ENCODE peak calls at places on chromosomes 2 and 18, in ten cellular contexts. P is stimulated activated CD8-positive, alpha-beta memory T cell treated with anti-CD3 and anti-CD28 coated beads, Interleukin-7, amount 100 ng/mL, for 24 hours; H is myocyte; N is central memory CD8-positive, alpha-beta T cell; U is DND-41; R is DMS53; V is mucosa of descending colon; B is heart right ventricle; G is K562; K is foreskin keratinocyte. F is an unnamed sample.

GRCh38 chr2:200319587-200320337 is 13.3 kb downstream of the SPATS2L start:
- DNase-seq in P (no peak), H (no peak), N (no peak), U (no peak), R (peak), V (no peak), B (no peak), G (no peak), K (no peak), F (no peak)

GRCh38 chr2:229869226-229869625 is 52.6 kb downstream of the TRIP12 start:
- DNase-seq in P (no peak), H (peak), N (no peak), U (no peak), R (no peak), V (no peak), B (no peak), G (no peak), K (no peak), F (no peak)

GRCh38 chr2:25566694-25567093 is 106.7 kb downstream of the DTNB start:
- DNase-seq in P (no peak), H (no peak), N (no peak), U (no peak), R (no peak), V (no peak), B (no peak), G (no peak), K (no peak), F (no peak)

GRCh38 chr18:2913398-2914005 is 66.7 kb downstream of the EMILIN2 start:
- DNase-seq in P (no peak), H (no peak), N (no peak), U (no peak), R (no peak), V (no peak), B (no peak), G (no peak), K (no peak), F (no peak)

GRCh38 chr2:33552758-33553461 is 46.2 kb downstream of the FAM98A start:
- DNase-seq in P (no peak), H (peak), N (no peak), U (no peak), R (peak), V (no peak), B (no peak), G (no peak), K (no peak), F (no peak)

GRCh38 chr2:147989809-147990403 is 30.6 kb downstream of the ORC4 start:
- DNase-seq in P (no peak), H (peak), N (no peak), U (no peak), R (peak), V (no peak), B (no peak), G (peak), K (no peak), F (peak)

GRCh38 chr18:45774065-45774521 is 50.1 kb downstream of the SLC14A1 start:
- DNase-seq in P (no peak), H (peak), N (no peak), U (peak), R (peak), V (no peak), B (no peak), G (no peak), K (peak), F (no peak)

GRCh38 chr2:241769819-241770184 is 6.8 kb upstream of the GAL3ST2 start:
- DNase-seq in P (no peak), H (no peak), N (no peak), U (no peak), R (no peak), V (no peak), B (no peak), G (no peak), K (no peak), F (no peak)

GRCh38 chr2:101622210-101622609 is 75.3 kb upstream of the MAP4K4 start:
- DNase-seq in P (no peak), H (no peak), N (no peak), U (no peak), R (no peak), V (no peak), B (no peak), G (no peak), K (no peak), F (no peak)

GRCh38 chr2:36355157-36355889 is at the start of gene CRIM1:
- DNase-seq in P (no peak), H (peak), N (no peak), U (no peak), R (peak), V (peak), B (peak), G (no peak), K (no peak), F (peak)

GRCh38 chr18:9226463-9226862 is 89.9 kb downstream of the ANKRD12 start:
- DNase-seq in P (no peak), H (no peak), N (no peak), U (no peak), R (no peak), V (no peak), B (no peak), G (no peak), K (no peak), F (no peak)

GRCh38 chr2:34368304-34368703 is 769.2 kb upstream of the FAM98A start:
- DNase-seq in P (no peak), H (no peak), N (no peak), U (no peak), R (no peak), V (no peak), B (no peak), G (no peak), K (no peak), F (no peak)

GRCh38 chr18:31197676-31198075 is 35.0 kb upstream of the DSC1 start:
- DNase-seq in P (no peak), H (no peak), N (no peak), U (no peak), R (peak), V (no peak), B (no peak), G (no peak), K (peak), F (no peak)

GRCh38 chr18:62119884-62120283 is 67.0 kb downstream of the PIGN start:
- DNase-seq in P (no peak), H (no peak), N (no peak), U (no peak), R (no peak), V (no peak), B (no peak), G (no peak), K (no peak), F (no peak)

GRCh38 chr2:239820836-239821693 is 204.1 kb downstream of the NDUFA10 start:
- DNase-seq in P (no peak), H (no peak), N (peak), U (no peak), R (no peak), V (no peak), B (peak), G (no peak), K (no peak), F (no peak)